ENCODE peak calls at places on chromosome 3, in ten cellular contexts. U, J, Z, O, Y, R, X, N, P and I are unnamed samples.

GRCh38 chr3:120357807-120358206 is 8.7 kb upstream of the LRRC58 start:
- DNase-seq in U (no peak), J (no peak), Z (no peak), O (no peak), Y (no peak), R (no peak), X (no peak), N (no peak), P (no peak), I (no peak)

GRCh38 chr3:81040107-81040506 is 721.3 kb downstream of the GBE1 start:
- DNase-seq in U (no peak), J (no peak), Z (no peak), O (no peak), Y (no peak), R (no peak), X (no peak), N (no peak), P (no peak), I (no peak)

GRCh38 chr3:103052236-103052830 is 617.5 kb downstream of the ZPLD1 start:
- DNase-seq in U (no peak), J (peak), Z (peak), O (peak), Y (no peak), R (peak), X (no peak), N (peak), P (peak), I (peak)

GRCh38 chr3:145903472-145904013 is 257.4 kb downstream of the PLOD2 start:
- DNase-seq in U (no peak), J (no peak), Z (no peak), O (no peak), Y (no peak), R (no peak), X (no peak), N (no peak), P (no peak), I (no peak)

GRCh38 chr3:97121386-97121785 is 307.0 kb downstream of the EPHA6 start:
- DNase-seq in U (no peak), J (no peak), Z (no peak), O (no peak), Y (no peak), R (no peak), X (no peak), N (no peak), P (no peak), I (no peak)

GRCh38 chr3:174873832-174874231 is 14.7 kb downstream of the NAALADL2 start:
- DNase-seq in U (no peak), J (no peak), Z (no peak), O (no peak), Y (no peak), R (no peak), X (no peak), N (no peak), P (no peak), I (no peak)

GRCh38 chr3:134815519-134815918 is 20.5 kb downstream of the EPHB1 start:
- DNase-seq in U (no peak), J (no peak), Z (no peak), O (no peak), Y (no peak), R (no peak), X (no peak), N (no peak), P (no peak), I (no peak)

GRCh38 chr3:9727743-9728142 is 3.8 kb upstream of the BRPF1 start:
- DNase-seq in U (no peak), J (no peak), Z (no peak), O (no peak), Y (peak), R (no peak), X (no peak), N (no peak), P (no peak), I (no peak)

GRCh38 chr3:59408047-59408624 is 358.3 kb upstream of the CFAP20DC start:
- DNase-seq in U (no peak), J (no peak), Z (no peak), O (no peak), Y (peak), R (no peak), X (no peak), N (no peak), P (no peak), I (no peak)

GRCh38 chr3:14297784-14298236 is 104.6 kb upstream of the SLC6A6 start:
- DNase-seq in U (no peak), J (peak), Z (peak), O (peak), Y (no peak), R (peak), X (peak), N (no peak), P (peak), I (no peak)

GRCh38 chr3:52446631-52447511 is 2.0 kb upstream of the SEMA3G start:
- DNase-seq in U (peak), J (peak), Z (peak), O (peak), Y (peak), R (no peak), X (peak), N (peak), P (no peak), I (peak)

GRCh38 chr3:56884387-56884786 is 82.6 kb upstream of the ARHGEF3 start:
- DNase-seq in U (no peak), J (no peak), Z (no peak), O (no peak), Y (no peak), R (peak), X (no peak), N (no peak), P (no peak), I (no peak)

GRCh38 chr3:22377421-22377820 is 626.4 kb upstream of the ZNF385D start:
- DNase-seq in U (no peak), J (no peak), Z (no peak), O (no peak), Y (no peak), R (no peak), X (no peak), N (no peak), P (no peak), I (no peak)

GRCh38 chr3:30730967-30731366 is 124.6 kb downstream of the TGFBR2 start:
- DNase-seq in U (no peak), J (no peak), Z (no peak), O (no peak), Y (no peak), R (no peak), X (no peak), N (no peak), P (no peak), I (no peak)

GRCh38 chr3:125098929-125099328 is 43.1 kb upstream of the HEG1 start:
- DNase-seq in U (no peak), J (no peak), Z (no peak), O (no peak), Y (no peak), R (no peak), X (no peak), N (no peak), P (no peak), I (no peak)

GRCh38 chr3:188936597-188937107 is 235.1 kb upstream of the TPRG1 start:
- DNase-seq in U (no peak), J (no peak), Z (no peak), O (no peak), Y (peak), R (no peak), X (no peak), N (no peak), P (no peak), I (no peak)

GRCh38 chr3:42300013-42300412 is 34.0 kb upstream of the CCK start:
- DNase-seq in U (no peak), J (peak), Z (no peak), O (peak), Y (peak), R (peak), X (no peak), N (no peak), P (no peak), I (no peak)

GRCh38 chr3:49124991-49125670 is 4.5 kb upstream of the USP19 start:
- DNase-seq in U (no peak), J (no peak), Z (no peak), O (no peak), Y (peak), R (no peak), X (no peak), N (no peak), P (no peak), I (no peak)

GRCh38 chr3:14598143-14598569 is 53.4 kb upstream of the CCDC174 start:
- DNase-seq in U (no peak), J (no peak), Z (no peak), O (no peak), Y (peak), R (no peak), X (no peak), N (no peak), P (no peak), I (no peak)

GRCh38 chr3:61575893-61576292 is 14.5 kb downstream of the PTPRG start:
- DNase-seq in U (no peak), J (no peak), Z (no peak), O (peak), Y (no peak), R (no peak), X (no peak), N (no peak), P (no peak), I (no peak)

GRCh38 chr3:188439080-188439479 is 285.1 kb downstream of the LPP start:
- DNase-seq in U (no peak), J (no peak), Z (no peak), O (no peak), Y (no peak), R (no peak), X (no peak), N (no peak), P (no peak), I (no peak)

GRCh38 chr3:72247126-72247525 is 462.2 kb upstream of the PROK2 start:
- DNase-seq in U (no peak), J (no peak), Z (no peak), O (no peak), Y (no peak), R (no peak), X (no peak), N (no peak), P (no peak), I (no peak)

GRCh38 chr3:135069406-135069805 is 274.3 kb downstream of the EPHB1 start:
- DNase-seq in U (no peak), J (no peak), Z (no peak), O (no peak), Y (no peak), R (no peak), X (no peak), N (no peak), P (no peak), I (no peak)

GRCh38 chr3:117628896-117629295 is 919.3 kb downstream of the TUSC7 start:
- DNase-seq in U (peak), J (no peak), Z (peak), O (no peak), Y (peak), R (no peak), X (no peak), N (peak), P (peak), I (no peak)

GRCh38 chr3:42556089-42556632 is 25.6 kb downstream of the SEC22C start:
- DNase-seq in U (no peak), J (no peak), Z (no peak), O (no peak), Y (no peak), R (no peak), X (no peak), N (no peak), P (no peak), I (no peak)

GRCh38 chr3:115958531-115958930 is 335.2 kb downstream of the GAP43 start:
- DNase-seq in U (no peak), J (no peak), Z (no peak), O (no peak), Y (no peak), R (no peak), X (no peak), N (no peak), P (no peak), I (no peak)

GRCh38 chr3:103712320-103713008 is 1277.6 kb downstream of the ZPLD1 start:
- DNase-seq in U (no peak), J (no peak), Z (no peak), O (no peak), Y (peak), R (no peak), X (no peak), N (no peak), P (no peak), I (no peak)

GRCh38 chr3:31092748-31093607 is 198.5 kb upstream of the GADL1 start:
- DNase-seq in U (no peak), J (no peak), Z (no peak), O (no peak), Y (peak), R (no peak), X (no peak), N (no peak), P (no peak), I (peak)

GRCh38 chr3:66858656-66859381 is 139.3 kb upstream of the KBTBD8 start:
- DNase-seq in U (no peak), J (no peak), Z (no peak), O (no peak), Y (no peak), R (no peak), X (no peak), N (no peak), P (no peak), I (no peak)
- TF ChIP-seq CTCF in U (no peak), J (no peak), Z (no peak), O (no peak), Y (peak), R (no peak), X (no peak), N (no peak), P (no peak), I (no peak)

DNA sequence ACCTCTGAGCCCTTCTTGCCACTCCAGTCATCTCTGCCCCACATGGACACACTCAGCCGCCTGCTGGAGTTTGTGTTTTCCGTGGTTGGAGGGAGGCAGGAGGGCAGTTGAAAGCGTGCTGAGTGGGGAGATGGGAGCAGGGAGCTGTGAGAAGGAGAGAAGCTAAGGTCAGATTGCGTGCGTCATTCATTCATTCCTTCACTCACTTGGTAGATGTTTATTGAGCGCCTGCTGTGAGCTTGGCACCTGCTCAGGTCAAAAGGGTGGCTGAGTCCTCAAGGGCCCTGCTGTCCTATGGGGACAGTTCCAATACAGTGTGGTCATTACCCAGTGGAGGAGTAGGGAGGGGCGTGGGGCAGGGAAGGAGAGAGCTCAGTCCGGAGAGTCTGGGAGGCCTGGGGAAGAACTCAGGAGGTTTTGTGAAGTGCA is 23.5 kb downstream of the LIMD1 start:
- DNase-seq in U (no peak), J (no peak), Z (no peak), O (peak), Y (peak), R (no peak), X (no peak), N (no peak), P (no peak), I (no peak)
- TF ChIP-seq POLR2A in U (no peak), J (no peak), Z (no peak), O (no peak), Y (no peak), R (no peak), X (no peak), N (no peak), P (no peak), I (no peak)

DNA sequence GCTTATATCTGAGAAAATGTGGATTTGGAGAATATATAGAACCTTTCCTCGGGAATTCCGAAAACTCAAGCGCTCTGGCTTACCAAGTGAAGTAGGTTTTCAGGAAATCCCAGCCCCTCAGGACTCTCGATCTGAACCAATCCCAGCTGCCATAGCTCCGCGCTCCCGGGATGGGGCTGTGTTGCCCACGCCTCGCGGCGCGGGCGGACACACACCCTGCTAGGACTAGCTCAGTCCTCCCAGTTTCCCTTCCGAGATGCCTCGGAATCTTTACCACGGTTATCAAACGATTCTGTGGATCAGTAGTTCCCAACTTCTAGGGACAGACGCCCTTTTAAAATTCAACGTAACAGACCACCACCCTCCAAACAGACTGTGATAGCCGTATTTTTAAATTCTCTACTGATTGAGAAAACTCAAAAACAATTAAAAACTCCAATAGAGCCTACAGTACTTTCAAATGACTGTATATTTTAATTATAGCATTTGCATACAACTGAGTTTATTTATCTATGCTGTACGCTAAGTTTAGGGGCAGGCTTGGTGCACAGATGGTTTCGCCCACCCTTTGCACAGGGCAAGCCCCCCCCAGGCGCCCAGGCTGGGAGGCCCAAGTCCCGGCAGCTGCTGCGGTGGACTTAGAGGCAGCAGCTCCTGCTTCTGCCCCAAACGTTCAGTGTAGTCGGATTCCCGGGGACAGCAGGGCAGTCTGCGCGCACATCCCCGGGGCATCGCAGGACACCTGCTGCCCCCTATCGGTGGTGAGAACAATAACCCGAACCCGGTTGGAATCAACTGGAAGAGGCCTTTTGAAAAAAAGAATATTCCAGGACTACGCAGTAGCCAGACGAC is 52.3 kb downstream of the CCDC54 start:
- DNase-seq in U (peak), J (peak), Z (peak), O (peak), Y (peak), R (peak), X (peak), N (peak), P (peak), I (peak)
- H3K4me3 ChIP-seq in U (peak), J (peak), Z (peak), O (peak), Y (peak), R (peak), X (peak), N (peak), P (peak), I (peak)

GRCh38 chr3:33236005-33236404 is 17.4 kb upstream of the SUSD5 start:
- DNase-seq in U (no peak), J (no peak), Z (no peak), O (no peak), Y (no peak), R (no peak), X (no peak), N (no peak), P (no peak), I (no peak)

GRCh38 chr3:33237439-33237838 is 18.8 kb upstream of the SUSD5 start:
- DNase-seq in U (no peak), J (no peak), Z (no peak), O (no peak), Y (no peak), R (no peak), X (no peak), N (no peak), P (no peak), I (no peak)

GRCh38 chr3:33229947-33230346 is 11.3 kb upstream of the SUSD5 start:
- DNase-seq in U (no peak), J (no peak), Z (no peak), O (no peak), Y (no peak), R (no peak), X (no peak), N (no peak), P (no peak), I (no peak)

GRCh38 chr3:33231755-33232465 is 13.3 kb upstream of the SUSD5 start:
- DNase-seq in U (no peak), J (no peak), Z (no peak), O (no peak), Y (no peak), R (no peak), X (no peak), N (no peak), P (no peak), I (no peak)

GRCh38 chr3:33233884-33234283 is 15.3 kb upstream of the SUSD5 start:
- DNase-seq in U (no peak), J (no peak), Z (no peak), O (no peak), Y (no peak), R (no peak), X (no peak), N (no peak), P (no peak), I (no peak)
- TF ChIP-seq CTCF in U (no peak), J (no peak), Z (no peak), O (no peak), Y (no peak), R (no peak), X (no peak), N (no peak), P (no peak), I (no peak)

DNA sequence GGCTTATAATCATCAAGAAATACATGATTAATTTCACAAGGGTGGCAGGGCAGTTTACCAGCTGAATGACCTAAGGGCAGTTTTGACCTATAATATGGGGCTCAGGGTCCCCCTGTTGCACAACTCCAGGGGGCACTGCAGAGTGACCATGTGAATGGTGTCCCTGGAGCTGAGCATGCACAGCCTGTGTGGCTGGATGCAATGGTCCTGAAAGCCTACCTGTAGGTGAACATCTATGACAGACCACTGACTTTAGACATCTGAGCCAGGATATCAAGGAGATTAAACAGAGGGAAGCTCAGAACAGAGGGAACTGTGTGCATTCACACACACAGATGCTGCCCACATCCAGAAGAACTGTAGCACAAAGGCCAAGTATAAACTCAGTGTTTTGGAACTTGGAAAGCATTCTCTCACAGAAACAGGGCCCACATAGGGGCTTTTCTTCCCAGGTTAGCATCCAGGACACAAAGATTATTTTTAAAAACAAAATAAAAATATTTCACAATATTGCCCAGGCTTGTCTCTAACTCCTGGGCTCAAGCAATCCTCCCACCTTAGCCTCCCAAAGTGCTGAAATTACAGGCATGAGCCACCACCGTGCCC is 7.8 kb upstream of the SLC6A11 start:
- DNase-seq in U (no peak), J (no peak), Z (no peak), O (no peak), Y (no peak), R (no peak), X (no peak), N (no peak), P (no peak), I (no peak)
- TF ChIP-seq POLR2A in U (no peak), J (no peak), Z (no peak), O (no peak), Y (no peak), R (no peak), X (no peak), N (no peak), P (no peak), I (no peak)

GRCh38 chr3:171457263-171458055 is 2.7 kb downstream of the TNIK start:
- DNase-seq in U (no peak), J (peak), Z (no peak), O (no peak), Y (no peak), R (no peak), X (no peak), N (no peak), P (no peak), I (no peak)
- H3K4me3 ChIP-seq in U (peak), J (no peak), Z (peak), O (no peak), Y (no peak), R (no peak), X (no peak), N (no peak), P (no peak), I (peak)

GRCh38 chr3:5222283-5223005 is 34.9 kb downstream of the EDEM1 start:
- DNase-seq in U (no peak), J (no peak), Z (no peak), O (no peak), Y (no peak), R (no peak), X (no peak), N (no peak), P (no peak), I (no peak)

GRCh38 chr3:5220667-5221431 is 33.3 kb downstream of the EDEM1 start:
- DNase-seq in U (no peak), J (no peak), Z (no peak), O (no peak), Y (no peak), R (no peak), X (no peak), N (no peak), P (no peak), I (no peak)

GRCh38 chr3:5219216-5219615 is 31.7 kb downstream of the EDEM1 start:
- DNase-seq in U (no peak), J (no peak), Z (no peak), O (no peak), Y (no peak), R (no peak), X (no peak), N (no peak), P (no peak), I (no peak)

GRCh38 chr3:5220193-5220592 is 32.7 kb downstream of the EDEM1 start:
- DNase-seq in U (no peak), J (no peak), Z (no peak), O (no peak), Y (no peak), R (no peak), X (no peak), N (no peak), P (no peak), I (no peak)

DNA sequence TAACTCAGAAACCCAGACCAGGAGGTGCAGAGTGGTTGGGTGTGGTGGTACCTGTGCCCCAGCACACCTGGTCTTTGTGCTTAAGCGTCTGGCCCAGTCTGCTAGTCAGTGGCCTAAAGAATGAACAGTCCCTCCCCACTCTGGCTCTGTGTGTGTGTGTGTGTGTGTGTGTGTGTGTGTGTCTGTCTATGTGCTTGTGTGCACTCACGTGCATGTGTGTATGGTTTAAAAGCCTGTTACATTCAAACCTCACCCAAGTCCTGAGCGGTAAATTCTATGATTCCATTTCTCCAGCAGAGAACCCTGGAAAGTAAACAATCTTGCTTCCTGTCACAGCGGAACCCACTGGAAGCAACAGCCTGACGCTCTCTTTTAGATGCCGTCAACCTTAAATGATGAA is 34.2 kb downstream of the EDEM1 start:
- DNase-seq in U (no peak), J (no peak), Z (no peak), O (no peak), Y (no peak), R (no peak), X (no peak), N (no peak), P (no peak), I (no peak)
- TF ChIP-seq CTCF in U (no peak), J (no peak), Z (no peak), O (no peak), Y (no peak), R (no peak), X (no peak), N (no peak), P (no peak), I (no peak)